ENCODE peak calls at places on chromosomes 5 and 9, in six cellular contexts. A is T-helper 1 cell; T is left cardiac atrium; X is MCF 10A; J is hypothalamus; H is activated CD4-positive, alpha-beta T cell treated with anti-CD3 and anti-CD28 coated beads for 1 hour. L is an unnamed sample.

GRCh38 chr9:98429613-98430012 is 174.2 kb upstream of the TBC1D2 start:
- DNase-seq in A (no peak), T (no peak), X (peak), J (no peak), H (no peak), L (no peak)

GRCh38 chr5:83721878-83722779 is 1.5 kb upstream of the HAPLN1 start:
- DNase-seq in A (no peak), T (peak), X (no peak), J (no peak), H (no peak), L (no peak)

GRCh38 chr5:141878186-141878770 is at the start of gene PCDH1:
- DNase-seq in A (no peak), T (peak), X (peak), J (no peak), H (no peak), L (peak)

GRCh38 chr5:154370730-154371334 is 75.0 kb upstream of the SAP30L start:
- DNase-seq in A (no peak), T (no peak), X (no peak), J (no peak), H (no peak), L (no peak)

GRCh38 chr9:90854637-90855036 is 53.0 kb downstream of the SYK start:
- DNase-seq in A (no peak), T (no peak), X (peak), J (no peak), H (no peak), L (no peak)

GRCh38 chr9:135152608-135153337 is 65.3 kb downstream of the OLFM1 start:
- DNase-seq in A (no peak), T (no peak), X (no peak), J (no peak), H (no peak), L (no peak)

GRCh38 chr5:39758426-39758825 is 333.6 kb upstream of the DAB2 start:
- DNase-seq in A (no peak), T (no peak), X (no peak), J (no peak), H (no peak), L (no peak)

GRCh38 chr5:7763621-7764072 is 87.3 kb downstream of the CFAP90 start:
- DNase-seq in A (no peak), T (no peak), X (no peak), J (no peak), H (no peak), L (no peak)

GRCh38 chr9:91741529-91741928 is 208.5 kb downstream of the ROR2 start:
- DNase-seq in A (no peak), T (no peak), X (peak), J (no peak), H (no peak), L (no peak)

GRCh38 chr5:56269216-56269927 is 36.2 kb upstream of the ANKRD55 start:
- DNase-seq in A (peak), T (no peak), X (peak), J (no peak), H (no peak), L (no peak)

GRCh38 chr5:172866802-172867748 is 33.0 kb downstream of the ERGIC1 start:
- DNase-seq in A (no peak), T (peak), X (peak), J (no peak), H (no peak), L (no peak)

GRCh38 chr9:134641173-134641985 is at the start of gene COL5A1:
- DNase-seq in A (peak), T (peak), X (no peak), J (no peak), H (peak), L (peak)

GRCh38 chr9:93257808-93258331 is 73.9 kb downstream of the WNK2 start:
- DNase-seq in A (no peak), T (no peak), X (peak), J (no peak), H (peak), L (peak)

GRCh38 chr9:72680593-72681317 is 159.3 kb downstream of the TMC1 start:
- DNase-seq in A (no peak), T (no peak), X (no peak), J (no peak), H (no peak), L (no peak)

GRCh38 chr5:37619353-37619752 is 220.5 kb downstream of the GDNF start:
- DNase-seq in A (no peak), T (no peak), X (peak), J (no peak), H (no peak), L (no peak)

GRCh38 chr5:153159611-153160010 is 330.9 kb upstream of the GRIA1 start:
- DNase-seq in A (no peak), T (no peak), X (peak), J (no peak), H (no peak), L (no peak)

GRCh38 chr9:126366366-126367011 is 39.9 kb downstream of the MVB12B start:
- DNase-seq in A (no peak), T (no peak), X (no peak), J (no peak), H (no peak), L (no peak)

GRCh38 chr9:116632990-116633441 is 54.1 kb upstream of the TRIM32 start:
- DNase-seq in A (no peak), T (no peak), X (no peak), J (no peak), H (no peak), L (no peak)

GRCh38 chr9:21450733-21451394 is 10.6 kb downstream of the IFNA1 start:
- DNase-seq in A (no peak), T (no peak), X (no peak), J (no peak), H (no peak), L (no peak)

GRCh38 chr5:175809531-175810121 is 61.8 kb upstream of the CPLX2 start:
- DNase-seq in A (no peak), T (no peak), X (peak), J (no peak), H (no peak), L (no peak)

GRCh38 chr5:95985249-95985648 is 23.6 kb upstream of the ELL2 start:
- DNase-seq in A (no peak), T (no peak), X (no peak), J (no peak), H (no peak), L (no peak)

GRCh38 chr9:34928921-34929320 is 29.2 kb upstream of the PHF24 start:
- DNase-seq in A (no peak), T (no peak), X (no peak), J (no peak), H (no peak), L (no peak)

GRCh38 chr5:120540097-120540496 is 76.0 kb downstream of the PRR16 start:
- DNase-seq in A (no peak), T (no peak), X (no peak), J (no peak), H (no peak), L (no peak)

GRCh38 chr5:99928490-99928889 is 606.7 kb upstream of the FAM174A start:
- DNase-seq in A (no peak), T (no peak), X (no peak), J (no peak), H (no peak), L (no peak)

GRCh38 chr9:126347093-126347492 is 20.5 kb downstream of the MVB12B start:
- DNase-seq in A (no peak), T (no peak), X (no peak), J (no peak), H (no peak), L (no peak)

GRCh38 chr9:121574771-121575519 is 75.3 kb upstream of the GGTA1 start:
- DNase-seq in A (no peak), T (no peak), X (no peak), J (no peak), H (no peak), L (no peak)

GRCh38 chr5:74693176-74693575 is 8.1 kb downstream of the HEXB start:
- DNase-seq in A (no peak), T (no peak), X (peak), J (no peak), H (no peak), L (no peak)

GRCh38 chr5:107619781-107620180 is 51.0 kb downstream of the EFNA5 start:
- DNase-seq in A (no peak), T (no peak), X (no peak), J (no peak), H (no peak), L (no peak)

GRCh38 chr9:78261403-78262001 is 25.6 kb downstream of the CEP78 start:
- DNase-seq in A (no peak), T (no peak), X (peak), J (no peak), H (no peak), L (no peak)

GRCh38 chr5:33692983-33693382 is 198.8 kb downstream of the ADAMTS12 start:
- DNase-seq in A (no peak), T (no peak), X (no peak), J (no peak), H (no peak), L (no peak)

GRCh38 chr9:112439171-112439570 is 47.5 kb upstream of the KIAA1958 start:
- DNase-seq in A (no peak), T (no peak), X (no peak), J (no peak), H (no peak), L (no peak)

GRCh38 chr5:105963856-105964255 is 1706.9 kb downstream of the EFNA5 start:
- DNase-seq in A (no peak), T (no peak), X (no peak), J (no peak), H (no peak), L (no peak)